ENCODE peak calls at places on chromosomes 3 and 15, in eight cellular contexts. One of them, this sample, is unnamed.

GRCh38 chr15:38127306-38127731 is 125.3 kb upstream of the SPRED1 start:
- DNase-seq in adrenal gland: no peak
- DNase-seq in keratinocyte: no peak
- DNase-seq in endodermal cell: no peak
- DNase-seq in cardiac muscle cell: no peak
- DNase-seq in breast epithelium: no peak
- DNase-seq in ascending aorta: no peak
- DNase-seq in right atrium auricular region: no peak
- DNase-seq in this sample: no peak

GRCh38 chr3:141553055-141553454 is 66.2 kb downstream of the RASA2 start:
- DNase-seq in right atrium auricular region: no peak
- DNase-seq in adrenal gland: no peak
- DNase-seq in cardiac muscle cell: no peak
- DNase-seq in endodermal cell: no peak
- DNase-seq in keratinocyte: no peak
- DNase-seq in breast epithelium: no peak
- DNase-seq in ascending aorta: no peak
- DNase-seq in this sample: no peak

GRCh38 chr3:24229468-24230263 is 265.0 kb downstream of the THRB start:
- DNase-seq in adrenal gland: no peak
- DNase-seq in endodermal cell: no peak
- DNase-seq in right atrium auricular region: no peak
- DNase-seq in ascending aorta: no peak
- DNase-seq in breast epithelium: no peak
- DNase-seq in cardiac muscle cell: no peak
- DNase-seq in keratinocyte: no peak
- DNase-seq in this sample: no peak

GRCh38 chr3:49351521-49352011 is 6.6 kb downstream of the GPX1 start:
- DNase-seq in breast epithelium: no peak
- DNase-seq in endodermal cell: no peak
- DNase-seq in adrenal gland: peak; percentile 32
- DNase-seq in cardiac muscle cell: no peak
- DNase-seq in right atrium auricular region: no peak
- DNase-seq in ascending aorta: no peak
- DNase-seq in keratinocyte: no peak
- DNase-seq in this sample: no peak

GRCh38 chr3:175208316-175208715 is 349.2 kb downstream of the NAALADL2 start:
- DNase-seq in right atrium auricular region: no peak
- DNase-seq in cardiac muscle cell: no peak
- DNase-seq in adrenal gland: no peak
- DNase-seq in ascending aorta: no peak
- DNase-seq in breast epithelium: no peak
- DNase-seq in endodermal cell: no peak
- DNase-seq in keratinocyte: no peak
- DNase-seq in this sample: no peak

GRCh38 chr15:31257286-31257685 is 69.3 kb upstream of the KLF13 start:
- DNase-seq in cardiac muscle cell: no peak
- DNase-seq in keratinocyte: no peak
- DNase-seq in ascending aorta: no peak
- DNase-seq in endodermal cell: no peak
- DNase-seq in breast epithelium: no peak
- DNase-seq in right atrium auricular region: no peak
- DNase-seq in adrenal gland: no peak
- DNase-seq in this sample: no peak

GRCh38 chr3:15458212-15458780 is 30.9 kb downstream of the EAF1 start:
- DNase-seq in adrenal gland: no peak
- DNase-seq in cardiac muscle cell: no peak
- DNase-seq in ascending aorta: no peak
- DNase-seq in endodermal cell: no peak
- DNase-seq in right atrium auricular region: no peak
- DNase-seq in breast epithelium: no peak
- DNase-seq in keratinocyte: no peak
- DNase-seq in this sample: peak; percentile 27

GRCh38 chr3:131036986-131037385 is 10.3 kb downstream of the NEK11 start:
- DNase-seq in ascending aorta: no peak
- DNase-seq in endodermal cell: no peak
- DNase-seq in adrenal gland: no peak
- DNase-seq in keratinocyte: no peak
- DNase-seq in right atrium auricular region: no peak
- DNase-seq in breast epithelium: no peak
- DNase-seq in cardiac muscle cell: no peak
- DNase-seq in this sample: no peak

GRCh38 chr3:71142440-71143161 is 440.9 kb downstream of the FOXP1 start:
- DNase-seq in cardiac muscle cell: no peak
- DNase-seq in breast epithelium: no peak
- DNase-seq in right atrium auricular region: no peak
- DNase-seq in endodermal cell: peak; percentile 74
- DNase-seq in ascending aorta: no peak
- DNase-seq in keratinocyte: no peak
- DNase-seq in adrenal gland: no peak
- DNase-seq in this sample: no peak

GRCh38 chr3:129481783-129482332 is 41.8 kb downstream of the IFT122 start:
- DNase-seq in ascending aorta: no peak
- DNase-seq in right atrium auricular region: peak; percentile 86
- DNase-seq in endodermal cell: peak; percentile 61
- DNase-seq in keratinocyte: peak; percentile 35
- DNase-seq in adrenal gland: no peak
- DNase-seq in breast epithelium: peak; percentile 73
- DNase-seq in cardiac muscle cell: no peak
- DNase-seq in this sample: peak; percentile 87

GRCh38 chr15:96264801-96265515 is 65.5 kb upstream of the NR2F2 start:
- DNase-seq in right atrium auricular region: no peak
- DNase-seq in adrenal gland: no peak
- DNase-seq in cardiac muscle cell: peak; percentile 30
- DNase-seq in keratinocyte: no peak
- DNase-seq in breast epithelium: no peak
- DNase-seq in endodermal cell: no peak
- DNase-seq in ascending aorta: no peak
- DNase-seq in this sample: no peak

GRCh38 chr3:157133434-157134320 is 26.3 kb downstream of the CCNL1 start:
- DNase-seq in adrenal gland: no peak
- DNase-seq in cardiac muscle cell: peak; percentile 91
- DNase-seq in breast epithelium: no peak
- DNase-seq in endodermal cell: no peak
- DNase-seq in right atrium auricular region: no peak
- DNase-seq in ascending aorta: no peak
- DNase-seq in keratinocyte: no peak
- DNase-seq in this sample: no peak

GRCh38 chr3:157134620-157135191 is 25.2 kb downstream of the CCNL1 start:
- DNase-seq in cardiac muscle cell: no peak
- DNase-seq in right atrium auricular region: no peak
- DNase-seq in breast epithelium: no peak
- DNase-seq in ascending aorta: no peak
- DNase-seq in endodermal cell: no peak
- DNase-seq in keratinocyte: no peak
- DNase-seq in adrenal gland: peak; percentile 57
- DNase-seq in this sample: peak; percentile 83

GRCh38 chr3:157136647-157137387 is 23.1 kb downstream of the CCNL1 start:
- DNase-seq in keratinocyte: no peak
- DNase-seq in ascending aorta: no peak
- DNase-seq in cardiac muscle cell: no peak
- DNase-seq in breast epithelium: no peak
- DNase-seq in right atrium auricular region: no peak
- DNase-seq in endodermal cell: no peak
- DNase-seq in adrenal gland: peak; percentile 38
- DNase-seq in this sample: no peak

GRCh38 chr3:157132936-157133335 is 27.0 kb downstream of the CCNL1 start:
- DNase-seq in right atrium auricular region: no peak
- DNase-seq in endodermal cell: no peak
- DNase-seq in cardiac muscle cell: no peak
- DNase-seq in adrenal gland: no peak
- DNase-seq in breast epithelium: no peak
- DNase-seq in ascending aorta: no peak
- DNase-seq in keratinocyte: no peak
- DNase-seq in this sample: no peak

GRCh38 chr3:157135671-157136396 is 24.1 kb downstream of the CCNL1 start:
- DNase-seq in breast epithelium: no peak
- DNase-seq in right atrium auricular region: no peak
- DNase-seq in keratinocyte: no peak
- DNase-seq in endodermal cell: no peak
- DNase-seq in adrenal gland: peak; percentile 83
- DNase-seq in ascending aorta: no peak
- DNase-seq in cardiac muscle cell: peak; percentile 45
- DNase-seq in this sample: peak; percentile 60
- H3K4me1 ChIP-seq in breast epithelium: peaks cover 4% of the 10 kb centered on the region
- H3K4me1 ChIP-seq in right atrium auricular region: peaks cover 58% of the 10 kb centered on the region
- H3K4me1 ChIP-seq in keratinocyte: peaks cover 49% of the 10 kb centered on the region
- H3K4me1 ChIP-seq in endodermal cell: peaks cover 7% of the 10 kb centered on the region
- H3K4me1 ChIP-seq in adrenal gland: peaks cover 42% of the 10 kb centered on the region
- H3K4me1 ChIP-seq in ascending aorta: peaks cover 14% of the 10 kb centered on the region
- H3K4me1 ChIP-seq in cardiac muscle cell: peaks cover 62% of the 10 kb centered on the region
- H3K4me1 ChIP-seq in this sample: peaks cover 29% of the 10 kb centered on the region

DNA sequence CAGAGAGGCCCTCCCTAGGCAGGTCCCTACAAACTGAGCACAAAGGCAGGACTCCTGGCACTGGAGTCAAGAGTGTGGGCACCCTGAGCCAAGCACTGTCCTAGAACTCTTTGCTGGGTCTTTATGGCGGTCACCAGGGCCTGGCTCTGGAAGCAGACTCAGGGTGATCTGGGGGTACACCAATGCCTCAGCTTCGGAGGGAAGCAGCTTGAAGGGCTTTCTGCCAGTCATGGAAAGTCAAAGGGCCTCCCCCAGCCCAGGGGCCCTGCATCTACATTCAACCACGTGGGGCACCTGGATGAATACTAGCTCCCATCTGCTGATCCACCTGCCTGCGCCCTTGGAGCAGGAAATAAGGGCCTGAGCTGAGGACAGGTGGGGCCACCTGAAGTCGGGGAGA is 7.4 kb downstream of the EPB42 start:
- DNase-seq in keratinocyte: no peak
- DNase-seq in cardiac muscle cell: no peak
- DNase-seq in right atrium auricular region: no peak
- DNase-seq in breast epithelium: no peak
- DNase-seq in ascending aorta: no peak
- DNase-seq in adrenal gland: no peak
- DNase-seq in endodermal cell: peak; percentile 33
- DNase-seq in this sample: no peak
- H3K4me1 ChIP-seq in keratinocyte: peaks cover 2% of the 10 kb centered on the region
- H3K4me1 ChIP-seq in cardiac muscle cell: peaks cover 4% of the 10 kb centered on the region
- H3K4me1 ChIP-seq in right atrium auricular region: peaks cover 8% of the 10 kb centered on the region
- H3K4me1 ChIP-seq in breast epithelium: no peaks in the 10 kb centered on the region
- H3K4me1 ChIP-seq in ascending aorta: no peaks in the 10 kb centered on the region
- H3K4me1 ChIP-seq in adrenal gland: no peaks in the 10 kb centered on the region
- H3K4me1 ChIP-seq in endodermal cell: no peaks in the 10 kb centered on the region
- H3K4me1 ChIP-seq in this sample: no peaks in the 10 kb centered on the region

GRCh38 chr15:87634361-87634760 is 622.2 kb downstream of the NTRK3 start:
- DNase-seq in endodermal cell: no peak
- DNase-seq in right atrium auricular region: no peak
- DNase-seq in breast epithelium: no peak
- DNase-seq in adrenal gland: no peak
- DNase-seq in ascending aorta: no peak
- DNase-seq in keratinocyte: no peak
- DNase-seq in cardiac muscle cell: no peak
- DNase-seq in this sample: no peak

GRCh38 chr15:87632364-87632763 is 624.2 kb downstream of the NTRK3 start:
- DNase-seq in adrenal gland: no peak
- DNase-seq in breast epithelium: no peak
- DNase-seq in keratinocyte: no peak
- DNase-seq in endodermal cell: no peak
- DNase-seq in ascending aorta: no peak
- DNase-seq in cardiac muscle cell: no peak
- DNase-seq in right atrium auricular region: no peak
- DNase-seq in this sample: no peak

GRCh38 chr15:87631093-87631492 is 625.4 kb downstream of the NTRK3 start:
- DNase-seq in breast epithelium: no peak
- DNase-seq in adrenal gland: no peak
- DNase-seq in cardiac muscle cell: no peak
- DNase-seq in keratinocyte: no peak
- DNase-seq in endodermal cell: no peak
- DNase-seq in right atrium auricular region: no peak
- DNase-seq in ascending aorta: no peak
- DNase-seq in this sample: no peak

GRCh38 chr15:87633471-87633870 is 623.1 kb downstream of the NTRK3 start:
- DNase-seq in ascending aorta: no peak
- DNase-seq in breast epithelium: no peak
- DNase-seq in adrenal gland: no peak
- DNase-seq in cardiac muscle cell: no peak
- DNase-seq in right atrium auricular region: no peak
- DNase-seq in keratinocyte: no peak
- DNase-seq in endodermal cell: no peak
- DNase-seq in this sample: no peak

GRCh38 chr15:87631775-87632174 is 624.8 kb downstream of the NTRK3 start:
- DNase-seq in breast epithelium: no peak
- DNase-seq in endodermal cell: no peak
- DNase-seq in adrenal gland: no peak
- DNase-seq in cardiac muscle cell: no peak
- DNase-seq in ascending aorta: no peak
- DNase-seq in right atrium auricular region: no peak
- DNase-seq in keratinocyte: no peak
- DNase-seq in this sample: no peak
- H3K4me1 ChIP-seq in breast epithelium: no peaks in the 10 kb centered on the region
- H3K4me1 ChIP-seq in endodermal cell: no peaks in the 10 kb centered on the region
- H3K4me1 ChIP-seq in adrenal gland: no peaks in the 10 kb centered on the region
- H3K4me1 ChIP-seq in cardiac muscle cell: peaks cover 8% of the 10 kb centered on the region
- H3K4me1 ChIP-seq in ascending aorta: no peaks in the 10 kb centered on the region
- H3K4me1 ChIP-seq in right atrium auricular region: no peaks in the 10 kb centered on the region
- H3K4me1 ChIP-seq in keratinocyte: no peaks in the 10 kb centered on the region
- H3K4me1 ChIP-seq in this sample: no peaks in the 10 kb centered on the region

GRCh38 chr3:11717301-11717700 is 73.6 kb upstream of the VGLL4 start:
- DNase-seq in breast epithelium: no peak
- DNase-seq in keratinocyte: no peak
- DNase-seq in endodermal cell: no peak
- DNase-seq in cardiac muscle cell: no peak
- DNase-seq in adrenal gland: no peak
- DNase-seq in right atrium auricular region: no peak
- DNase-seq in ascending aorta: no peak
- DNase-seq in this sample: no peak
- H3K4me1 ChIP-seq in breast epithelium: no peaks in the 10 kb centered on the region
- H3K4me1 ChIP-seq in keratinocyte: peaks cover 55% of the 10 kb centered on the region
- H3K4me1 ChIP-seq in endodermal cell: peaks cover 11% of the 10 kb centered on the region
- H3K4me1 ChIP-seq in cardiac muscle cell: peaks cover 8% of the 10 kb centered on the region
- H3K4me1 ChIP-seq in adrenal gland: peaks cover 25% of the 10 kb centered on the region
- H3K4me1 ChIP-seq in right atrium auricular region: peaks cover 23% of the 10 kb centered on the region
- H3K4me1 ChIP-seq in ascending aorta: peaks cover 4% of the 10 kb centered on the region
- H3K4me1 ChIP-seq in this sample: peaks cover 8% of the 10 kb centered on the region

GRCh38 chr15:22948056-22948455 is 32.1 kb downstream of the CYFIP1 start:
- DNase-seq in breast epithelium: no peak
- DNase-seq in cardiac muscle cell: no peak
- DNase-seq in endodermal cell: no peak
- DNase-seq in ascending aorta: no peak
- DNase-seq in adrenal gland: no peak
- DNase-seq in keratinocyte: no peak
- DNase-seq in right atrium auricular region: no peak
- DNase-seq in this sample: no peak
- H3K4me1 ChIP-seq in breast epithelium: peaks cover 3% of the 10 kb centered on the region
- H3K4me1 ChIP-seq in cardiac muscle cell: peaks cover 10% of the 10 kb centered on the region
- H3K4me1 ChIP-seq in endodermal cell: no peaks in the 10 kb centered on the region
- H3K4me1 ChIP-seq in ascending aorta: peaks cover 7% of the 10 kb centered on the region
- H3K4me1 ChIP-seq in adrenal gland: peaks cover 53% of the 10 kb centered on the region
- H3K4me1 ChIP-seq in keratinocyte: peaks cover 11% of the 10 kb centered on the region
- H3K4me1 ChIP-seq in right atrium auricular region: peaks cover 60% of the 10 kb centered on the region
- H3K4me1 ChIP-seq in this sample: peaks cover 45% of the 10 kb centered on the region

This sample was measured in tibial artery.